ENCODE peak calls at places on chromosomes 2 and 18, in six cellular contexts. One of them, this sample, is unnamed. For H3K9me3, the result is how much of the 10 kb centered on the place peaks cover.

GRCh38 chr2:197300139-197300538 is 10.4 kb downstream of the ANKRD44 start:
- DNase-seq in GM23248: no peak
- DNase-seq in H1: no peak
- DNase-seq in K562: no peak
- DNase-seq in IMR-90: no peak
- DNase-seq in kidney: no peak
- DNase-seq in this sample: no peak

GRCh38 chr2:224948859-224949258 is 93.4 kb downstream of the DOCK10 start:
- DNase-seq in K562: no peak
- DNase-seq in H1: no peak
- DNase-seq in IMR-90: peak
- DNase-seq in kidney: no peak
- DNase-seq in GM23248: peak
- DNase-seq in this sample: no peak

GRCh38 chr18:55384551-55385275 is 203.3 kb downstream of the TCF4 start:
- DNase-seq in GM23248: peak
- DNase-seq in H1: peak
- DNase-seq in K562: peak
- DNase-seq in kidney: no peak
- DNase-seq in IMR-90: peak
- DNase-seq in this sample: peak

GRCh38 chr2:33291278-33292013 is 185.0 kb upstream of the RASGRP3 start:
- DNase-seq in IMR-90: peak
- DNase-seq in H1: no peak
- DNase-seq in K562: no peak
- DNase-seq in GM23248: peak
- DNase-seq in kidney: no peak
- DNase-seq in this sample: peak

GRCh38 chr2:234829074-234829455 is 122.8 kb upstream of the SH3BP4 start:
- DNase-seq in GM23248: no peak
- DNase-seq in H1: no peak
- DNase-seq in K562: no peak
- DNase-seq in IMR-90: no peak
- DNase-seq in kidney: no peak
- DNase-seq in this sample: no peak

GRCh38 chr18:47036298-47036874 is 965 bp upstream of the ELOA2 start:
- DNase-seq in IMR-90: peak
- DNase-seq in kidney: no peak
- DNase-seq in H1: no peak
- DNase-seq in K562: peak
- DNase-seq in GM23248: peak
- DNase-seq in this sample: peak

GRCh38 chr2:45962522-45962921 is 311.0 kb downstream of the PRKCE start:
- DNase-seq in kidney: peak
- DNase-seq in H1: no peak
- DNase-seq in K562: no peak
- DNase-seq in IMR-90: peak
- DNase-seq in GM23248: peak
- DNase-seq in this sample: peak

GRCh38 chr2:165874445-165875039 is 79.0 kb downstream of the TTC21B start:
- DNase-seq in K562: peak
- DNase-seq in kidney: no peak
- DNase-seq in H1: no peak
- DNase-seq in GM23248: peak
- DNase-seq in IMR-90: peak
- DNase-seq in this sample: peak

GRCh38 chr2:16487686-16488085 is 177.9 kb downstream of the CYRIA start:
- DNase-seq in kidney: no peak
- DNase-seq in H1: no peak
- DNase-seq in IMR-90: peak
- DNase-seq in K562: no peak
- DNase-seq in GM23248: peak
- DNase-seq in this sample: no peak

GRCh38 chr2:236588932-236589331 is 19.3 kb downstream of the ACKR3 start:
- DNase-seq in kidney: no peak
- DNase-seq in K562: no peak
- DNase-seq in H1: no peak
- DNase-seq in IMR-90: no peak
- DNase-seq in GM23248: no peak
- DNase-seq in this sample: no peak

GRCh38 chr2:118013221-118013723 is 598 bp downstream of the CCDC93 start:
- DNase-seq in H1: no peak
- DNase-seq in K562: peak
- DNase-seq in GM23248: peak
- DNase-seq in IMR-90: no peak
- DNase-seq in kidney: peak
- DNase-seq in this sample: peak

GRCh38 chr18:3261393-3262233 is at the start of gene MYL12B:
- DNase-seq in K562: peak
- DNase-seq in kidney: peak
- DNase-seq in H1: peak
- DNase-seq in IMR-90: peak
- DNase-seq in GM23248: peak
- DNase-seq in this sample: peak

GRCh38 chr2:111145103-111145760 is 24.5 kb downstream of the BCL2L11 start:
- DNase-seq in kidney: no peak
- DNase-seq in K562: no peak
- DNase-seq in IMR-90: no peak
- DNase-seq in H1: no peak
- DNase-seq in GM23248: no peak
- DNase-seq in this sample: no peak

GRCh38 chr2:127085260-127085666 is 21.7 kb downstream of the BIN1 start:
- DNase-seq in IMR-90: peak
- DNase-seq in GM23248: peak
- DNase-seq in H1: no peak
- DNase-seq in K562: no peak
- DNase-seq in kidney: no peak
- DNase-seq in this sample: no peak

GRCh38 chr2:20421336-20421987 is 25.4 kb upstream of the RHOB start:
- DNase-seq in IMR-90: no peak
- DNase-seq in K562: no peak
- DNase-seq in H1: no peak
- DNase-seq in kidney: no peak
- DNase-seq in GM23248: no peak
- DNase-seq in this sample: no peak

GRCh38 chr18:34661464-34662087 is 48.5 kb upstream of the DTNA start:
- DNase-seq in K562: peak
- DNase-seq in IMR-90: peak
- DNase-seq in GM23248: peak
- DNase-seq in H1: no peak
- DNase-seq in kidney: no peak
- DNase-seq in this sample: no peak

GRCh38 chr2:201992960-201993359 is 40.7 kb upstream of the FZD7 start:
- DNase-seq in GM23248: no peak
- DNase-seq in H1: no peak
- DNase-seq in IMR-90: no peak
- DNase-seq in K562: no peak
- DNase-seq in kidney: no peak
- DNase-seq in this sample: no peak

GRCh38 chr2:127517465-127517864 is 8.8 kb downstream of the IWS1 start:
- DNase-seq in GM23248: peak
- DNase-seq in H1: no peak
- DNase-seq in K562: no peak
- DNase-seq in kidney: no peak
- DNase-seq in IMR-90: no peak
- DNase-seq in this sample: no peak

DNA sequence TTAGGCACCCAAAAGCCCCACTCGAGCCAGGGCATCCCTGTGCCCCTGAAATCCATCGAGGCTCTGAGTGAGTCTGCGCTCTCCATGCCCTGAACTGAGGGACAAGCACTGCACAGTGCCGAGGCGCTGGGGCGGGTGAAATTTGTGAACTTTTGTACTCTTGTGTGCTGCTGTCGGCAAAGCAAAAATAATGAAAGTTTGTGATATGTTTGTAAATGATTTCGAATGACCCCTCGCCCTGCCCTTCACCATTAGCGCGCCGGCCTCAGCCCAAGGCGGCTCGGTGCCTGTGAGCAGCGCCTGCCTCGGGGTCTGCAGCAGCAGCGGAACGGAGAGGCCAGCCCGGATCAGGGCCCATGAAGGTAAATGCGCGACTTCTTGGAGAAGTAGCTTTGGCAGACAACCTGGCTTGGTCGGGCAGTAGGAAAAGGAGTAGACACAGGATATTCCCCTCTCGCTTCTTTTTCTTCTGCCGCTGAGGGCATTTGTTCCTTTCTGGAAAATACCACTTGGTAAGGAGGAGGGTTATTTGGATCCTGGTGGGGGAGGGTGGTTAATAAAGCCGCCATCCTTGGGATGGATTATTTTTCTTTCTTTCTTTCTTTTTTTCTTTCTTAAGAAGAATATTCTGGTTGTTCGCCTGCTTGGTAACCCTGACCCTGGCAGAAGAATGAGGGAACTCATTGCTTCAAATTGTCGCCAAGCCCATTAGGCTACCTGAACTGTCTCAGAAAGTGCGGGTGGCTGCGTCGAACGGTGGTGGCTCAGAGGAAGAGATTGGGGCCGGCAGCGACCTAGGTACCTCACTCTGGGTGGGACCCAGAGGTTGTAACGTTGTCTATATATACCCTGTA is 1.6 kb upstream of the HOXD4 start:
- DNase-seq in H1: no peak
- DNase-seq in kidney: peak
- DNase-seq in K562: no peak
- DNase-seq in IMR-90: no peak
- DNase-seq in GM23248: no peak
- DNase-seq in this sample: no peak
- H3K9me3 ChIP-seq in H1: under half
- H3K9me3 ChIP-seq in kidney: under half
- H3K9me3 ChIP-seq in K562: under half
- H3K9me3 ChIP-seq in IMR-90: under half
- H3K9me3 ChIP-seq in GM23248: under half
- H3K9me3 ChIP-seq in this sample: under half

GRCh38 chr18:63882333-63883141 is 5.0 kb upstream of the SERPINB2 start:
- DNase-seq in GM23248: peak
- DNase-seq in K562: no peak
- DNase-seq in kidney: no peak
- DNase-seq in IMR-90: peak
- DNase-seq in H1: no peak
- DNase-seq in this sample: no peak
- H3K9ac ChIP-seq in GM23248: no peak
- H3K9ac ChIP-seq in K562: no peak
- H3K9ac ChIP-seq in kidney: no peak
- H3K9ac ChIP-seq in IMR-90: no peak
- H3K9ac ChIP-seq in H1: no peak
- H3K9ac ChIP-seq in this sample: no peak

GRCh38 chr18:59172664-59173249 is 33.1 kb downstream of the SEC11C start:
- DNase-seq in H1: no peak
- DNase-seq in IMR-90: no peak
- DNase-seq in K562: no peak
- DNase-seq in kidney: no peak
- DNase-seq in GM23248: peak
- DNase-seq in this sample: no peak
- H3K9me3 ChIP-seq in H1: under half
- H3K9me3 ChIP-seq in IMR-90: under half
- H3K9me3 ChIP-seq in K562: under half
- H3K9me3 ChIP-seq in kidney: under half
- H3K9me3 ChIP-seq in GM23248: under half
- H3K9me3 ChIP-seq in this sample: under half

DNA sequence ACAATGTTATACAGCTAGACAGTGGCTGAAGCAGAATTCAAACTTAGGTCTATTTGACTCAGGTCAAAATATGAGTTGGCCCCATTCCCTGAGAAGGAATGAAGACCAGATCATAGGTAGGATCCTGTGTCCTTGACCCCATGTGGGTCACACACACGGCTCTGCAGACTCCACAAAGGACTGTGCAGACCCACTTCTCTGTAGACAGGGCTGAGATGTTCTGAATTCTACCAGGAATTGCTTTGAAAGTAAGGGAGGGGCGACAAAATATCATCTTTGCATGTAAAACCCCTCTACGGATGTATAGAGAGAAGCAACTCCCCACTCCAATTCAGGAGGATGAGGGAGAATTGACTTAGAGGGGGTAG is 62.3 kb upstream of the CTIF start:
- DNase-seq in kidney: no peak
- DNase-seq in GM23248: no peak
- DNase-seq in K562: no peak
- DNase-seq in IMR-90: no peak
- DNase-seq in H1: no peak
- DNase-seq in this sample: no peak
- H3K9ac ChIP-seq in kidney: no peak
- H3K9ac ChIP-seq in GM23248: no peak
- H3K9ac ChIP-seq in K562: no peak
- H3K9ac ChIP-seq in IMR-90: no peak
- H3K9ac ChIP-seq in H1: no peak
- H3K9ac ChIP-seq in this sample: no peak

GRCh38 chr2:31693882-31694281 is 113.1 kb upstream of the SRD5A2 start:
- DNase-seq in H1: no peak
- DNase-seq in GM23248: peak
- DNase-seq in K562: no peak
- DNase-seq in IMR-90: no peak
- DNase-seq in kidney: no peak
- DNase-seq in this sample: no peak
- H3K9me3 ChIP-seq in H1: half or more
- H3K9me3 ChIP-seq in GM23248: under half
- H3K9me3 ChIP-seq in K562: under half
- H3K9me3 ChIP-seq in IMR-90: under half
- H3K9me3 ChIP-seq in kidney: under half
- H3K9me3 ChIP-seq in this sample: under half

GRCh38 chr2:219030177-219030940 is 11.0 kb downstream of the CFAP65 start:
- DNase-seq in H1: no peak
- DNase-seq in K562: no peak
- DNase-seq in IMR-90: no peak
- DNase-seq in GM23248: no peak
- DNase-seq in kidney: peak
- DNase-seq in this sample: no peak
- H3K9ac ChIP-seq in H1: no peak
- H3K9ac ChIP-seq in K562: no peak
- H3K9ac ChIP-seq in IMR-90: no peak
- H3K9ac ChIP-seq in GM23248: no peak
- H3K9ac ChIP-seq in kidney: no peak
- H3K9ac ChIP-seq in this sample: no peak